ENCODE peak calls at places on chromosomes 1 and 21, in six cellular contexts. T is tibial nerve, M is thyroid gland, Q is ascending aorta, U is body of pancreas, O is mesendoderm. R is an unnamed sample. For H3K4me1, the result is how much of the 10 kb centered on the place peaks cover.

GRCh38 chr1:22184892-22185612 is 42.2 kb upstream of the WNT4 start:
- DNase-seq in Q (no peak), U (peak), M (peak), T (no peak), O (peak), R (no peak)

GRCh38 chr1:216702170-216702569 is 21.1 kb downstream of the ESRRG start:
- DNase-seq in T (no peak), U (no peak), M (no peak), O (no peak), Q (no peak), R (no peak)

GRCh38 chr1:154971341-154971998 is 923 bp upstream of the SHC1 start:
- DNase-seq in M (peak), U (no peak), O (peak), Q (no peak), T (no peak), R (peak)

GRCh38 chr1:30305519-30305918 is 417.9 kb downstream of the MATN1 start:
- DNase-seq in Q (no peak), U (no peak), T (no peak), M (no peak), O (no peak), R (no peak)

GRCh38 chr1:60978421-60979357 is 103.7 kb upstream of the NFIA start:
- DNase-seq in O (peak), T (no peak), M (no peak), U (peak), Q (no peak), R (no peak)

GRCh38 chr21:45423968-45424853 is 19.2 kb downstream of the COL18A1 start:
- DNase-seq in T (no peak), U (no peak), M (no peak), Q (no peak), O (no peak), R (peak)

GRCh38 chr1:180927841-180928240 is 15.1 kb downstream of the KIAA1614 start:
- DNase-seq in T (no peak), U (no peak), M (peak), Q (no peak), O (no peak), R (peak)

GRCh38 chr1:153277852-153278251 is 18.4 kb downstream of the LORICRIN start:
- DNase-seq in T (no peak), Q (no peak), M (no peak), O (peak), U (no peak), R (no peak)

GRCh38 chr1:153099646-153100045 is 5.3 kb upstream of the SPRR2E start:
- DNase-seq in Q (no peak), O (no peak), U (no peak), M (no peak), T (no peak), R (no peak)

GRCh38 chr1:64043976-64044375 is 159.4 kb upstream of the UBE2U start:
- DNase-seq in M (no peak), U (no peak), Q (peak), T (no peak), O (no peak), R (no peak)

GRCh38 chr1:58885998-58886397 is 102.2 kb upstream of the JUN start:
- DNase-seq in O (no peak), T (peak), M (no peak), U (peak), Q (no peak), R (no peak)

GRCh38 chr1:237029240-237029639 is 12.7 kb upstream of the RYR2 start:
- DNase-seq in Q (no peak), M (no peak), U (no peak), T (no peak), O (no peak), R (no peak)

GRCh38 chr1:116667577-116668105 is at the start of gene IGSF3:
- DNase-seq in O (peak), U (peak), M (peak), T (peak), Q (no peak), R (peak)

GRCh38 chr21:38913120-38913975 is 107.6 kb downstream of the ETS2 start:
- DNase-seq in U (peak), T (peak), Q (no peak), O (peak), M (peak), R (peak)

GRCh38 chr21:46294647-46295176 is 8.6 kb downstream of the YBEY start:
- DNase-seq in Q (no peak), M (no peak), T (no peak), U (no peak), O (peak), R (no peak)

GRCh38 chr1:215710340-215710971 is 143.4 kb downstream of the KCTD3 start:
- DNase-seq in Q (no peak), U (no peak), O (peak), M (no peak), T (no peak), R (no peak)

GRCh38 chr1:11731719-11732283 is 4.1 kb upstream of the AGTRAP start:
- DNase-seq in T (peak), O (peak), M (no peak), Q (no peak), U (peak), R (peak)

GRCh38 chr1:205477759-205478247 is 22.0 kb upstream of the BLACAT1 start:
- DNase-seq in U (peak), Q (no peak), O (no peak), M (peak), T (no peak), R (no peak)

GRCh38 chr1:162292422-162292849 is 84.2 kb downstream of the SPATA46 start:
- DNase-seq in Q (no peak), U (no peak), M (no peak), O (peak), T (no peak), R (no peak)

GRCh38 chr1:205716371-205717132 is 33.4 kb downstream of the NUCKS1 start:
- DNase-seq in U (no peak), O (no peak), M (no peak), Q (no peak), T (no peak), R (no peak)

GRCh38 chr1:59669752-59670312 is 144.9 kb upstream of the HOOK1 start:
- DNase-seq in Q (no peak), O (peak), U (peak), M (no peak), T (peak), R (no peak)

GRCh38 chr21:33998402-33998801 is 75.0 kb upstream of the MRPS6 start:
- DNase-seq in M (no peak), U (no peak), T (no peak), Q (no peak), O (no peak), R (no peak)

GRCh38 chr21:36882776-36883175 is 83.7 kb downstream of the HLCS start:
- DNase-seq in U (no peak), O (no peak), Q (no peak), M (no peak), T (no peak), R (no peak)

GRCh38 chr1:171966426-171967220 is 125.3 kb downstream of the DNM3 start:
- DNase-seq in Q (no peak), O (peak), M (no peak), T (no peak), U (no peak), R (no peak)

GRCh38 chr1:100710881-100711660 is 8.5 kb upstream of the VCAM1 start:
- DNase-seq in T (no peak), M (no peak), U (no peak), Q (no peak), O (no peak), R (no peak)

GRCh38 chr1:104132386-104132973 is 382.8 kb downstream of the AMY1C start:
- DNase-seq in Q (no peak), O (peak), M (no peak), T (no peak), U (no peak), R (no peak)

GRCh38 chr1:207822124-207822601 is 70.3 kb downstream of the CD46 start:
- DNase-seq in M (no peak), T (no peak), O (no peak), U (no peak), Q (no peak), R (peak)

GRCh38 chr1:6587261-6588005 is 7.6 kb downstream of the ZBTB48 start:
- DNase-seq in T (no peak), M (peak), Q (no peak), U (no peak), O (no peak), R (peak)

GRCh38 chr21:26815197-26815596 is 30.0 kb downstream of the ADAMTS1 start:
- DNase-seq in Q (no peak), M (no peak), T (no peak), U (no peak), O (no peak), R (no peak)

GRCh38 chr1:15950302-15950701 is 25.6 kb downstream of the ZBTB17 start:
- DNase-seq in T (no peak), O (no peak), M (no peak), U (no peak), Q (no peak), R (no peak)

GRCh38 chr1:84000196-84000885 is 1.4 kb upstream of the TTLL7 start:
- DNase-seq in Q (no peak), M (no peak), U (no peak), O (no peak), T (no peak), R (no peak)

GRCh38 chr1:75953461-75953860 is 21.3 kb upstream of the ASB17 start:
- DNase-seq in T (no peak), M (no peak), Q (no peak), O (peak), U (no peak), R (no peak)

GRCh38 chr1:167447521-167448136 is 70.7 kb downstream of the CD247 start:
- DNase-seq in U (peak), M (no peak), O (peak), Q (peak), T (no peak), R (no peak)

GRCh38 chr1:167450843-167451242 is 67.5 kb downstream of the CD247 start:
- DNase-seq in T (no peak), Q (no peak), U (no peak), O (no peak), M (no peak), R (peak)

GRCh38 chr1:167442854-167443565 is 75.3 kb downstream of the CD247 start:
- DNase-seq in U (no peak), O (no peak), M (no peak), T (no peak), Q (no peak), R (no peak)

GRCh38 chr1:167443757-167444156 is 74.6 kb downstream of the CD247 start:
- DNase-seq in T (no peak), M (no peak), O (no peak), U (no peak), Q (no peak), R (no peak)

DNA sequence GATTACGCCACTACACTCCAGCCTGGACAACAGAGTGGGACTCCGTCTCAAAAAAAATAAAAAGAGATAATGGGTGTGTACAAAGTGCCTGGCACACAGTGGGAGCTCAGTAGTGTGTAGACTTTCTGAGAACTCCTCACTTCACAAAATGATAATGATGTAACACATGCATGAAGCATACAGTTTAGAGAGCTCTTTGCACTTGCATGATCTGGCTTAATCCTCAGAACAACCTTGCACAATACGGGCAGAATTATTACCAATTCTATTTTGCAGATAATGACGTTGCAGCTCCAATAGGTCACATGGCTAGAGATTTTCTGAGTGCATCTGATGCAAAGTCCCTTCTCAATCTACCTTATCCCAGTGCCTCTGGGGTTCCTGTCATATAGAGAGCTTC is 71.4 kb downstream of the CD247 start:
- DNase-seq in M (no peak), U (no peak), Q (no peak), T (no peak), O (no peak), R (no peak)
- H3K4me1 ChIP-seq in M (under half), U (under half), Q (under half), T (under half), O (under half), R (under half)

DNA sequence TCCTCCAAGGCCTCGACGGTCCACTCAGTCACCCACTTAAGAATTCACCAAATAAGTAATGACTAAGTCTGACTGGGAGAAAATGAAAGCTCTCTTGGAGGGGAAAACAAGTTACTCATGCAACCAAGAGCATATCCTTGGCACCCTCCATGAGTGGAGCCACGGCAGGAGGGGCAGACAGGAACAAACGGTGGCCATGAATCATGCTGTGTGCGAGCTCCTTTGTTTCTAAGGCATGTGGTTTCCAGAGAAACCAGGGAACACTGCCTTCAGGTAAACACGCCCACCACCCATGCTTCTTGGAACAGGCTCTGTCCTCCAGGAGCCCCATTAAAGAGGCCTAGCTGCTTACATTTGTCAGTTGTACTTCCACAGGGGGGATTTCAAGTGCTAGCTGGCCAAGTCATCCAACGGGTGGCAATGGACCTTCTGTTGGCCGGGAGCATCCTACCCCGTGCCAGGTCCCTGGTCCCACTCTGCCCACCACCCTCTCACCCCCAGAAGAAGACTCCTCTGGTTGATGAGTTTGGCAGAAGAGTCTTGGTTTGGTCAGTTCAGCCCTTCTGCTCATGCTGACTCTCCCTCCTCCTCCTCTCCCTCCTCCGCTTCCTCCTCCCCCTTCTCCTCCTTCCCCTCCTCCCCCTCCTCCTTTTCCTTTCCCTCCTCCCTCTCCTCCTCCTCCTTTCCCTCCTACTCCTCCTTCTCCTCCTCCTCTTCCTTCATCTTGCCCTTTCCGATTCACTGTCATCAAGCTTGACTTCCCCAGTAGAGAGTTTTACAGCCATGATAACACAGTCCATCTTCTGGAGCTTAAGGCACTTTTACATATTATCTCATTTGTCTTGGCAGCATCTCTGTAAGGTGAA is 107.6 kb downstream of the CCDC185 start:
- DNase-seq in T (no peak), M (peak), Q (peak), U (no peak), O (peak), R (no peak)
- H3K27ac ChIP-seq in T (no peak), M (no peak), Q (no peak), U (no peak), O (no peak), R (no peak)

GRCh38 chr1:18922319-18922726 is 20.0 kb upstream of the ALDH4A1 start:
- DNase-seq in T (peak), Q (peak), O (no peak), M (peak), U (peak), R (peak)
- H3K4me1 ChIP-seq in T (under half), Q (under half), O (under half), M (half or more), U (under half), R (under half)

GRCh38 chr1:53499257-53500183 is 40.3 kb downstream of the DMRTB1 start:
- DNase-seq in Q (no peak), O (no peak), T (no peak), U (no peak), M (no peak), R (no peak)
- H3K27ac ChIP-seq in Q (no peak), O (no peak), T (no peak), U (no peak), M (no peak), R (no peak)

GRCh38 chr1:93615201-93616150 is 66.2 kb downstream of the BCAR3 start:
- DNase-seq in U (no peak), Q (no peak), T (no peak), M (no peak), O (peak), R (no peak)
- H3K4me1 ChIP-seq in U (under half), Q (under half), T (under half), M (under half), O (under half), R (under half)

GRCh38 chr21:43940329-43940653 is 71.8 kb upstream of the TRAPPC10 start:
- DNase-seq in O (no peak), Q (no peak), U (no peak), T (no peak), M (no peak), R (no peak)
- H3K27ac ChIP-seq in O (no peak), Q (no peak), U (no peak), T (no peak), M (no peak), R (no peak)

DNA sequence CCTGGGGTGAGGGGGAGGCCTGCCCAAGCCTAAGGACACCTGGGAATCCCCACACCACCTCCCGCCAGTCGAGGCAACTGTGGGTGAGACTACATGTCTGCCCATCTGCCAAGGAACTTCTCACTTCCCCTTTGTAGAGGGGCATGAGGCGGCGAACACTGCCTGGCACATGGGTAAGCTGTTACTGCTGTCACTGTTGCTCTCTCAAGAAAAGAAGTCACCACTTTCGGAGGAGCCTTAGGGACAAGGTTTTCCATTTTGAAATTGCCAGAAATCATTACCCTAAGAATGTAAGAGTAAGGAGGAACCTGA is 23.4 kb downstream of the SLC2A1 start:
- DNase-seq in M (no peak), U (peak), O (no peak), T (peak), Q (no peak), R (no peak)
- H3K4me1 ChIP-seq in M (half or more), U (under half), O (under half), T (under half), Q (under half), R (under half)

GRCh38 chr1:8353386-8353785 is 35.5 kb downstream of the SLC45A1 start:
- DNase-seq in U (no peak), T (no peak), Q (no peak), O (no peak), M (no peak), R (no peak)
- H3K27ac ChIP-seq in U (peak), T (peak), Q (peak), O (no peak), M (no peak), R (peak)

DNA sequence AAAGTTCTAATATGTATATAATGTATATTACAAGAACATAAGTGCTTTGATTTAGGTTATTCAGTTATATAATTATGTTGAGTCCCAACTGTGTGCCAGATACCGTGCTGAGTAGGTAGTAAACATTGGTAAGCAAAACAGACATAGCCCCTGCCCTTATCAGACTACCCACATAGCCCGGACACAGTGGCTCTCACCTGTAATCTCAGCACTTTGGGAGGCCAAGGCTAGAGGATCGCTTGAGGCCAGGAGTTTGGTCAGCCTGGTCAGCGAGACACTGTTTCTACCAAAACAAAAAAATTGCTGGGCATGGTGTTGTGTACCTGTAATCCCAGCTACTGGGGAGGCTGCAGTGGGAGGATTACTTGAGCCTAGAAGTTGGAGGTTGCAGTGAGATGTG is 30.7 kb downstream of the RNF11 start:
- DNase-seq in U (no peak), Q (no peak), T (no peak), O (no peak), M (no peak), R (no peak)
- H3K4me1 ChIP-seq in U (under half), Q (under half), T (under half), O (under half), M (under half), R (under half)

R was measured in right lobe of liver.